ENCODE peak calls at places on chromosomes 13 and 19, in ten cellular contexts. G is left lung, D is astrocyte of the cerebellum, R is lower leg skin, W is right lobe of liver, A is AG09309, C is left ventricle myocardium inferior, E is fibroblast of mammary gland, U is lower lobe of right lung, N is IMR-90. O is an unnamed sample.
A peak's percentile ranks its signal among the peaks of the same experiment; 100 is the strongest.

GRCh38 chr13:78299832-78300623 is 303.3 kb downstream of the POU4F1 start:
- DNase-seq in G (no peak), D (no peak), R (no peak), W (no peak), A (no peak), C (no peak), E (no peak), U (no peak), N (no peak), O (no peak)

GRCh38 chr13:110726726-110727125 is 13.2 kb downstream of the ING1 start:
- DNase-seq in G (no peak), D (no peak), R (no peak), W (no peak), A (no peak), C (no peak), E (no peak), U (no peak), N (no peak), O (no peak)

GRCh38 chr19:55472463-55472862 is 4.0 kb upstream of the ZNF628 start:
- DNase-seq in G (peak; percentile 62), D (no peak), R (no peak), W (no peak), A (no peak), C (no peak), E (peak; percentile 79), U (no peak), N (peak; percentile 79), O (no peak)

GRCh38 chr13:24274452-24274971 is 34.9 kb upstream of the C1QTNF9 start:
- DNase-seq in G (no peak), D (no peak), R (no peak), W (no peak), A (no peak), C (peak; percentile 62), E (no peak), U (no peak), N (peak; percentile 59), O (no peak)

GRCh38 chr19:46232468-46232867 is 2.9 kb downstream of the IGFL1 start:
- DNase-seq in G (no peak), D (no peak), R (no peak), W (no peak), A (no peak), C (no peak), E (no peak), U (no peak), N (no peak), O (no peak)

GRCh38 chr13:40963927-40964326 is 55.2 kb downstream of the ELF1 start:
- DNase-seq in G (no peak), D (no peak), R (no peak), W (no peak), A (no peak), C (no peak), E (peak; percentile 63), U (no peak), N (peak; percentile 66), O (no peak)

GRCh38 chr13:51729853-51730553 is 74.0 kb downstream of the DHRS12 start:
- DNase-seq in G (no peak), D (peak; percentile 65), R (peak; percentile 66), W (no peak), A (peak; percentile 57), C (no peak), E (peak; percentile 91), U (no peak), N (peak; percentile 90), O (peak; percentile 53)

GRCh38 chr19:11296264-11296663 is 304 bp downstream of the TSPAN16 start:
- DNase-seq in G (peak; percentile 5), D (no peak), R (no peak), W (no peak), A (no peak), C (no peak), E (peak; percentile 35), U (no peak), N (no peak), O (no peak)

GRCh38 chr13:33310245-33311038 is 24.9 kb upstream of the STARD13 start:
- DNase-seq in G (no peak), D (no peak), R (no peak), W (no peak), A (no peak), C (no peak), E (no peak), U (no peak), N (no peak), O (no peak)

DNA sequence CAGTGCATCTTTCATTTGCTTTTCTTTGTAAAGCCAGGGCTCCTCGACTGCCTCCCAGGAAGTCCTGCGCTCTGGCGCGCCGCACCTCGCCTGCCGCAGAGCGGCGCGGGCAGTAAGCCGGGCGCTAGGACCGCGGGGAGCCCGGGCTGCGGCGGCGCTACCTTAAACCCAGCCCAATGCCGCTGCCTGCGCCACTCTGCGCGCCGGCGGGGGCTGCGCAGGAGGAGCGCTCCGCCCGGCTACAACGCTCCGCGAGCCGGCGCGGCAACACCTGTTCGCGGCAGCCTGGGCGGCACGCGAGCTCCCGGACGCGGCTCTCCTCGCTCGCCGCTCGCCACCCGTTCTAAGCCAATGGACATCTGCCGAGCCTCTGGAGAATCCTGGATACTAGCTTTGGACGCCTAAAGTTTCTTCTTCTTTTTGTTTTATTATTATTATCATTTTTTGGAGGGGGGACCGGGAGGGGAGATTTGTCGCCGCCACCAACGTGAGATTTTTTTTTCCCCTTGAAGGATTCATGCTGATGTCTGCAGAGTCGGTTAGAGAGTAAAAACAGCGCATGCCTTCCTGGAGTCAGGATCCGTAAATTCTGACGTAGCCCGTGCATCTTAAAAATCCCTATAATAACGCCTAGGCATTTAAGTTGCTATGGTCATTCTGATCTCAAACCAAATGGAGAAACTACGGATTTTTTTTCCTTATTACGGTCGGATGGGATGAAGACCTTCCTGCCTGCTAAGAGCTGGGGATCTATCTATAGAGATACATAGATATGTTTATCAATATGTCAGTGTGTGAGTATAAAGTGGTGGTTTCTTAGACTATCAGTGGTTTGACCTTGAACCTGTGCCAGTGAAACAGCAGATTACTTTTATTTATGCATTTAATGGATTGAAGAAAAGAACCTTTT is at the start of gene FGF9:
- DNase-seq in G (peak; percentile 94), D (peak; percentile 19), R (no peak), W (peak; percentile 86), A (peak; percentile 14), C (peak; percentile 76), E (peak; percentile 60), U (peak; percentile 85), N (peak; percentile 79), O (peak; percentile 3)
- TF ChIP-seq CTCF in G (no peak), D (no peak), R (no peak), W (no peak), A (no peak), C (peak; percentile 39), E (no peak), U (no peak), N (peak; percentile 18), O (no peak)

GRCh38 chr13:107322228-107322627 is 754.3 kb upstream of the ARGLU1 start:
- DNase-seq in G (no peak), D (no peak), R (no peak), W (no peak), A (no peak), C (no peak), E (no peak), U (no peak), N (no peak), O (no peak)
- H3K4me3 ChIP-seq in G (no peak overlapping the region), D (no peak overlapping the region), R (no peak overlapping the region), W (no peak overlapping the region), A (no peak overlapping the region), C (no peak overlapping the region), E (no peak overlapping the region), U (no peak overlapping the region), N (no peak overlapping the region), O (no peak overlapping the region)

DNA sequence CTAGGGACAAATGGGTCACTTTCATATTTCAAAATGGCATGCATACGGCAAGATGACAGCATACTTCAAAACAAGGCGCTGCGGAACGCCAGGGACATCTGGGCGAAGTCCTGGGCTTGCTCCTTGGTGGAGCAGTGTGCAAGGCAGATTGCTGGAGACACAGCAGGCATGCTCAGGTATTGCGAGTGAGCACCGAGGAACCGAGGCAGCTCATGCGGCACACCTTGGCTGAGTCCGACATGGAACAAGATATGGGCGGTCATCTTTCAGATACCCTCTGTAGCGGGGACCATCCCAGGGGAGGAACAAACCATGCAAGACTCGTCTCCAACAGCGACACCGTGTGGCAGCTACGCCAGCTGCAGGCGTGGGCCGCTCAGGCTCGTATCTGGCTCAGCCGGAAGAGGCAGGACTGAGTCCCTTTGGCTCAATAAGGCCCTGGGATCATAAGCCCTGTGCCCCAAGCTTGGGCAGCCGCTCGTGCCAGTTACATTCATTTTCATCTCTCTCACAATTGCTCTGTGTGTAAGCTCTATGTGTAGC is 112.4 kb downstream of the NUFIP1 start:
- DNase-seq in G (no peak), D (no peak), R (no peak), W (no peak), A (no peak), C (no peak), E (peak; percentile 44), U (no peak), N (no peak), O (no peak)
- TF ChIP-seq CTCF in G (peak; percentile 21), D (peak; percentile 27), R (no peak), W (no peak), A (peak; percentile 44), C (peak; percentile 32), E (peak; percentile 64), U (no peak), N (peak; percentile 21), O (peak; percentile 51)

GRCh38 chr19:15124572-15125231 is 17.5 kb downstream of the SYDE1 start:
- DNase-seq in G (peak; percentile 94), D (no peak), R (no peak), W (no peak), A (no peak), C (no peak), E (no peak), U (peak; percentile 60), N (no peak), O (no peak)

GRCh38 chr19:15128162-15128770 is 21.1 kb downstream of the SYDE1 start:
- DNase-seq in G (no peak), D (no peak), R (no peak), W (no peak), A (no peak), C (no peak), E (no peak), U (no peak), N (peak; percentile 67), O (no peak)

GRCh38 chr19:15123900-15124299 is 16.7 kb downstream of the SYDE1 start:
- DNase-seq in G (no peak), D (no peak), R (no peak), W (peak; percentile 82), A (no peak), C (peak; percentile 85), E (no peak), U (peak; percentile 53), N (no peak), O (no peak)

GRCh38 chr19:15125232-15126067 is 18.2 kb downstream of the SYDE1 start:
- DNase-seq in G (peak; percentile 98), D (peak; percentile 91), R (peak; percentile 98), W (peak; percentile 98), A (peak; percentile 79), C (peak; percentile 99), E (peak; percentile 96), U (peak; percentile 99), N (peak; percentile 95), O (peak; percentile 80)

GRCh38 chr19:15126511-15126910 is 19.3 kb downstream of the SYDE1 start:
- DNase-seq in G (no peak), D (no peak), R (no peak), W (no peak), A (no peak), C (no peak), E (no peak), U (no peak), N (no peak), O (no peak)
- H3K4me3 ChIP-seq in G (no peak overlapping the region), D (no peak overlapping the region), R (no peak overlapping the region), W (no peak overlapping the region), A (no peak overlapping the region), C (no peak overlapping the region), E (no peak overlapping the region), U (no peak overlapping the region), N (no peak overlapping the region), O (no peak overlapping the region)